ENCODE peak calls at places on chromosomes 1 and 21, in four cellular contexts. One of them, this sample, is unnamed.

GRCh38 chr1:225762444-225762843 is 15.2 kb upstream of the SRP9 start:
- DNase-seq in fibroblast of lung: peak; percentile 93
- DNase-seq in EL: no peak
- DNase-seq in spleen: peak; percentile 17
- DNase-seq in this sample: no peak

GRCh38 chr1:87641996-87642395 is 313.3 kb downstream of the LMO4 start:
- DNase-seq in fibroblast of lung: no peak
- DNase-seq in EL: no peak
- DNase-seq in spleen: no peak
- DNase-seq in this sample: no peak

GRCh38 chr1:232954594-232955365 is 4.4 kb downstream of the NTPCR start:
- DNase-seq in fibroblast of lung: peak; percentile 69
- DNase-seq in EL: peak; percentile 48
- DNase-seq in spleen: no peak
- DNase-seq in this sample: no peak

GRCh38 chr21:33395866-33396265 is 7.3 kb upstream of the IFNGR2 start:
- DNase-seq in EL: peak; percentile 72
- DNase-seq in fibroblast of lung: peak; percentile 80
- DNase-seq in spleen: no peak
- DNase-seq in this sample: no peak

GRCh38 chr21:14762734-14763694 is 216.9 kb upstream of the SAMSN1 start:
- DNase-seq in EL: no peak
- DNase-seq in spleen: no peak
- DNase-seq in fibroblast of lung: no peak
- DNase-seq in this sample: no peak

GRCh38 chr1:198598796-198599321 is 40.0 kb upstream of the PTPRC start:
- DNase-seq in spleen: peak; percentile 66
- DNase-seq in fibroblast of lung: peak; percentile 16
- DNase-seq in EL: no peak
- DNase-seq in this sample: no peak

GRCh38 chr1:92923664-92924063 is 37.6 kb downstream of the DIPK1A start:
- DNase-seq in EL: no peak
- DNase-seq in fibroblast of lung: no peak
- DNase-seq in spleen: no peak
- DNase-seq in this sample: no peak

GRCh38 chr1:110460253-110461220 is 9.6 kb downstream of the PROK1 start:
- DNase-seq in spleen: peak; percentile 83
- DNase-seq in EL: peak; percentile 77
- DNase-seq in fibroblast of lung: peak; percentile 58
- DNase-seq in this sample: peak; percentile 89

GRCh38 chr1:48524892-48525467 is 53.0 kb upstream of the SPATA6 start:
- DNase-seq in spleen: no peak
- DNase-seq in fibroblast of lung: no peak
- DNase-seq in EL: no peak
- DNase-seq in this sample: no peak

GRCh38 chr1:3837200-3837599 is 19.8 kb downstream of the CEP104 start:
- DNase-seq in spleen: no peak
- DNase-seq in fibroblast of lung: no peak
- DNase-seq in EL: no peak
- DNase-seq in this sample: no peak

GRCh38 chr1:228079013-228079412 is 3.5 kb upstream of the ARF1 start:
- DNase-seq in EL: no peak
- DNase-seq in spleen: peak; percentile 63
- DNase-seq in fibroblast of lung: no peak
- DNase-seq in this sample: no peak

GRCh38 chr1:85579619-85580018 is 942 bp upstream of the CCN1 start:
- DNase-seq in EL: peak; percentile 88
- DNase-seq in fibroblast of lung: peak; percentile 84
- DNase-seq in spleen: no peak
- DNase-seq in this sample: no peak

GRCh38 chr1:47993881-47994625 is 3.1 kb downstream of the TRABD2B start:
- DNase-seq in spleen: no peak
- DNase-seq in fibroblast of lung: no peak
- DNase-seq in EL: no peak
- DNase-seq in this sample: no peak

GRCh38 chr1:66644331-66644730 is 107.9 kb upstream of the DYNLT5 start:
- DNase-seq in spleen: no peak
- DNase-seq in EL: no peak
- DNase-seq in fibroblast of lung: no peak
- DNase-seq in this sample: no peak

GRCh38 chr1:83931658-83932253 is 67.2 kb downstream of the TTLL7 start:
- DNase-seq in EL: peak; percentile 60
- DNase-seq in spleen: no peak
- DNase-seq in fibroblast of lung: peak; percentile 39
- DNase-seq in this sample: peak; percentile 69

GRCh38 chr1:5887436-5888290 is 104.6 kb downstream of the NPHP4 start:
- DNase-seq in spleen: no peak
- DNase-seq in fibroblast of lung: no peak
- DNase-seq in EL: no peak
- DNase-seq in this sample: no peak

GRCh38 chr1:113804421-113805255 is 7.6 kb downstream of the RSBN1 start:
- DNase-seq in spleen: no peak
- DNase-seq in fibroblast of lung: peak; percentile 83
- DNase-seq in EL: peak; percentile 74
- DNase-seq in this sample: peak; percentile 25

GRCh38 chr1:35120458-35121133 is 41.4 kb downstream of the ZMYM1 start:
- DNase-seq in fibroblast of lung: peak; percentile 15
- DNase-seq in spleen: no peak
- DNase-seq in EL: peak; percentile 25
- DNase-seq in this sample: no peak

GRCh38 chr1:155178441-155179106 is 4.9 kb downstream of the TRIM46 start:
- DNase-seq in fibroblast of lung: no peak
- DNase-seq in spleen: peak; percentile 70
- DNase-seq in EL: no peak
- DNase-seq in this sample: no peak

This sample was measured in HT-29.